ENCODE peak calls at places on chromosomes 3 and 15, in six cellular contexts. N is ecto neural progenitor cell; T is NK-92 treated with Interleukin-12 subunit alpha and Interleukin-12 subunit beta, amount 100 ng/mL, for 24 hours; V is MCF 10A; P is HT1080; M is NT2/D1. J is an unnamed sample.

GRCh38 chr15:48283361-48284157 is 47.7 kb upstream of the DUT start:
- DNase-seq in N (no peak), T (no peak), V (no peak), P (no peak), M (no peak), J (no peak)

GRCh38 chr15:92365079-92365478 is 28.6 kb upstream of the ST8SIA2 start:
- DNase-seq in N (no peak), T (no peak), V (peak), P (peak), M (no peak), J (no peak)

GRCh38 chr3:57077630-57078365 is 17.3 kb downstream of the SPATA12 start:
- DNase-seq in N (no peak), T (no peak), V (no peak), P (no peak), M (no peak), J (no peak)

GRCh38 chr3:9809239-9809614 is 835 bp upstream of the TTLL3 start:
- DNase-seq in N (no peak), T (no peak), V (no peak), P (no peak), M (no peak), J (peak)

GRCh38 chr3:193132247-193132646 is 108.8 kb upstream of the PLAAT1 start:
- DNase-seq in N (no peak), T (no peak), V (no peak), P (no peak), M (no peak), J (no peak)

GRCh38 chr15:91548588-91548987 is 304.9 kb upstream of the SLCO3A1 start:
- DNase-seq in N (no peak), T (no peak), V (no peak), P (no peak), M (no peak), J (no peak)

GRCh38 chr15:24977686-24978085 is 22.9 kb downstream of the SNRPN start:
- DNase-seq in N (no peak), T (no peak), V (no peak), P (no peak), M (no peak), J (no peak)

GRCh38 chr3:172595648-172596393 is 72.6 kb upstream of the TNFSF10 start:
- DNase-seq in N (no peak), T (no peak), V (peak), P (peak), M (no peak), J (peak)

GRCh38 chr3:14177580-14178246 is 688 bp downstream of the XPC start:
- DNase-seq in N (no peak), T (no peak), V (no peak), P (peak), M (no peak), J (no peak)

GRCh38 chr3:128385080-128385832 is 81.4 kb downstream of the DNAJB8 start:
- DNase-seq in N (no peak), T (no peak), V (no peak), P (no peak), M (no peak), J (no peak)

J was measured in GM23338.